ENCODE peak calls at places on chromosomes 7 and 10, in four cellular contexts. One of them, this sample, is unnamed.
A peak's percentile ranks its signal among the peaks of the same experiment; 100 is the strongest.

GRCh38 chr10:63064706-63065105 is 68.4 kb upstream of the NRBF2 start:
- DNase-seq in esophagus muscularis mucosa: no peak
- DNase-seq in mesothelial cell of epicardium: no peak
- DNase-seq in GM13976: no peak
- DNase-seq in this sample: no peak

GRCh38 chr7:91266067-91266930 is 2.1 kb downstream of the FZD1 start:
- DNase-seq in GM13976: peak; percentile 8
- DNase-seq in esophagus muscularis mucosa: no peak
- DNase-seq in mesothelial cell of epicardium: no peak
- DNase-seq in this sample: no peak

GRCh38 chr10:67173787-67174186 is 248.0 kb downstream of the LRRTM3 start:
- DNase-seq in esophagus muscularis mucosa: no peak
- DNase-seq in mesothelial cell of epicardium: no peak
- DNase-seq in GM13976: no peak
- DNase-seq in this sample: no peak

GRCh38 chr10:48411510-48411909 is 105.0 kb downstream of the MAPK8 start:
- DNase-seq in mesothelial cell of epicardium: no peak
- DNase-seq in GM13976: no peak
- DNase-seq in esophagus muscularis mucosa: no peak
- DNase-seq in this sample: no peak

GRCh38 chr7:46881507-46882127 is 700.3 kb downstream of the TNS3 start:
- DNase-seq in mesothelial cell of epicardium: no peak
- DNase-seq in esophagus muscularis mucosa: peak; percentile 82
- DNase-seq in GM13976: no peak
- DNase-seq in this sample: no peak

GRCh38 chr10:89427629-89428028 is 13.3 kb downstream of the IFIT5 start:
- DNase-seq in GM13976: no peak
- DNase-seq in mesothelial cell of epicardium: no peak
- DNase-seq in esophagus muscularis mucosa: no peak
- DNase-seq in this sample: peak; percentile 48

GRCh38 chr10:84135836-84136235 is 3.5 kb upstream of the GHITM start:
- DNase-seq in mesothelial cell of epicardium: no peak
- DNase-seq in esophagus muscularis mucosa: no peak
- DNase-seq in GM13976: no peak
- DNase-seq in this sample: no peak

GRCh38 chr7:92699560-92699959 is 109.4 kb upstream of the FAM133B start:
- DNase-seq in mesothelial cell of epicardium: no peak
- DNase-seq in esophagus muscularis mucosa: no peak
- DNase-seq in GM13976: no peak
- DNase-seq in this sample: no peak

GRCh38 chr10:129938460-129938859 is 25.6 kb downstream of the EBF3 start:
- DNase-seq in mesothelial cell of epicardium: no peak
- DNase-seq in GM13976: no peak
- DNase-seq in esophagus muscularis mucosa: no peak
- DNase-seq in this sample: no peak

GRCh38 chr7:4610768-4611467 is 71.2 kb upstream of the FOXK1 start:
- DNase-seq in mesothelial cell of epicardium: no peak
- DNase-seq in GM13976: peak; percentile 78
- DNase-seq in esophagus muscularis mucosa: no peak
- DNase-seq in this sample: no peak

GRCh38 chr7:101919363-101920115 is 102.1 kb downstream of the CUX1 start:
- DNase-seq in esophagus muscularis mucosa: no peak
- DNase-seq in GM13976: no peak
- DNase-seq in mesothelial cell of epicardium: no peak
- DNase-seq in this sample: no peak

GRCh38 chr10:79928028-79928583 is 20.8 kb downstream of the SFTPD start:
- DNase-seq in esophagus muscularis mucosa: peak; percentile 68
- DNase-seq in mesothelial cell of epicardium: no peak
- DNase-seq in GM13976: no peak
- DNase-seq in this sample: no peak

GRCh38 chr7:4774804-4775280 is 581 bp upstream of the AP5Z1 start:
- DNase-seq in mesothelial cell of epicardium: no peak
- DNase-seq in GM13976: peak; percentile 68
- DNase-seq in esophagus muscularis mucosa: no peak
- DNase-seq in this sample: peak; percentile 16

GRCh38 chr10:44209806-44210205 is 175.1 kb downstream of the CXCL12 start:
- DNase-seq in mesothelial cell of epicardium: no peak
- DNase-seq in esophagus muscularis mucosa: no peak
- DNase-seq in GM13976: no peak
- DNase-seq in this sample: no peak

GRCh38 chr7:63087575-63088190 is 911.0 kb upstream of the ZNF722 start:
- DNase-seq in esophagus muscularis mucosa: no peak
- DNase-seq in GM13976: no peak
- DNase-seq in mesothelial cell of epicardium: no peak
- DNase-seq in this sample: no peak

GRCh38 chr7:63096141-63096540 is 902.5 kb upstream of the ZNF722 start:
- DNase-seq in mesothelial cell of epicardium: no peak
- DNase-seq in esophagus muscularis mucosa: peak; percentile 57
- DNase-seq in GM13976: no peak
- DNase-seq in this sample: no peak

GRCh38 chr7:63092951-63093350 is 905.7 kb upstream of the ZNF722 start:
- DNase-seq in mesothelial cell of epicardium: no peak
- DNase-seq in GM13976: no peak
- DNase-seq in esophagus muscularis mucosa: peak; percentile 64
- DNase-seq in this sample: no peak

DNA sequence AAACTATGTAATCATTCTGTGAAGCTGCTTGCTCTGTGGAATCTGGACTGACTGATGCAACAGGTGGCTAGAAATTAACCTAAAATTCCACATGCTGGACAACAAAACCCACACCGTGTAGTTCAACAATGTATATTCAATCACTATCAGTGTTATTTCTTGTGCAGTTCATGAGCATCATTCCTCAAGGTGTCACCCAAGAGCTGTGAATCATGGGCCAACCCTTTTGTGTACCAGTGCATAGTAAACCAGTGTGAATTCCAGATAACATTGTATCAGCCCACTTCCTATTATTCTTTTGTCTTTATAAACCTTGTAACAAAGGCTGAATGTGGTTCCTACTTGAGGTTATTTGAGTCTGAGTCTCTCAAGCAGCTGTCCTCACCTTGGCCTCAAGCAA is 905.2 kb upstream of the ZNF722 start:
- DNase-seq in GM13976: no peak
- DNase-seq in esophagus muscularis mucosa: peak; percentile 75
- DNase-seq in mesothelial cell of epicardium: no peak
- DNase-seq in this sample: no peak
- TF ChIP-seq CTCF in GM13976: no peak
- TF ChIP-seq CTCF in esophagus muscularis mucosa: no peak
- TF ChIP-seq CTCF in mesothelial cell of epicardium: no peak
- TF ChIP-seq CTCF in this sample: no peak

GRCh38 chr10:11895108-11895466 is 71.9 kb downstream of the PROSER2 start:
- DNase-seq in GM13976: no peak
- DNase-seq in esophagus muscularis mucosa: no peak
- DNase-seq in mesothelial cell of epicardium: no peak
- DNase-seq in this sample: no peak
- TF ChIP-seq CTCF in GM13976: no peak
- TF ChIP-seq CTCF in esophagus muscularis mucosa: no peak
- TF ChIP-seq CTCF in mesothelial cell of epicardium: no peak
- TF ChIP-seq CTCF in this sample: no peak

DNA sequence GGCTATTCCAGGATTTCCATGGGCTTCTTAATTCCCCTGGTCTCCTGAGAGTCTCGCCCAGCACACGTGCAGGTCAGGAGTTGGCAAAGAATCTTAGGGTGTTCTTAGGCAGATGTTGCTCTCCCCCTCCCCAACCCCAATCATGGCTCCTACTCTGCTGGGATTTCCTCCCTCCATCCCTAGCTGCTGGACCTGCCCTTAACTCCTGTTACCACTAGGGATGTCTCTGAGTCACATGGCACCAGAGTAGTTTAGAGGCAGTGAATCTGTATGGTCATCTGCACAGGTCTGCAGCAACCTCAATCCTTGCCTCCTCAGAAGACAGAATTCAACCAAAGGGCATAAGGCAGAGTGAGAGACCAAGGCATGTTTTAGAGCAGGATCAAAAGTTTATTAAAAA is 51.8 kb upstream of the CHST3 start:
- DNase-seq in GM13976: no peak
- DNase-seq in mesothelial cell of epicardium: no peak
- DNase-seq in esophagus muscularis mucosa: no peak
- DNase-seq in this sample: no peak
- TF ChIP-seq CTCF in GM13976: no peak
- TF ChIP-seq CTCF in mesothelial cell of epicardium: no peak
- TF ChIP-seq CTCF in esophagus muscularis mucosa: no peak
- TF ChIP-seq CTCF in this sample: peak; percentile 17

DNA sequence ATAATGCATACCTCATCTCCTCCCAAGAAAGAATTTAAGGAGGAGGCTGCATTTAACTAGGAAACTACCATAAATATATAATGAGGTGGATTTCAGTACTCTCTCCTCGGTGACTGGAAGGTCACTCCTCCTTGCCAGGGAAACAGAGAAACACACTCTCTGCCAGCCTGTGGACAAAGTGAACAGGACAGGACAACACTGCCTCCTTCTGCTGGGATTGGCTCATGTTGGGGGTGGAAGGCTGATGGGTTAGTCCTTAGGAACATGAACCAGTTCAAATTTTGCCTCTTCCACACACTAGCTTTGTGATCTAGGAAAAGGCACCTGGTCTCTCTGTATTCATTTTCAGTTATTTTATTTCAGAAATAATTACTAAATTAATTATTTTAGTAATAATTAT is 50.6 kb upstream of the STEAP4 start:
- DNase-seq in mesothelial cell of epicardium: no peak
- DNase-seq in esophagus muscularis mucosa: no peak
- DNase-seq in GM13976: no peak
- DNase-seq in this sample: no peak
- TF ChIP-seq CTCF in mesothelial cell of epicardium: no peak
- TF ChIP-seq CTCF in esophagus muscularis mucosa: no peak
- TF ChIP-seq CTCF in GM13976: peak; percentile 12
- TF ChIP-seq CTCF in this sample: no peak

DNA sequence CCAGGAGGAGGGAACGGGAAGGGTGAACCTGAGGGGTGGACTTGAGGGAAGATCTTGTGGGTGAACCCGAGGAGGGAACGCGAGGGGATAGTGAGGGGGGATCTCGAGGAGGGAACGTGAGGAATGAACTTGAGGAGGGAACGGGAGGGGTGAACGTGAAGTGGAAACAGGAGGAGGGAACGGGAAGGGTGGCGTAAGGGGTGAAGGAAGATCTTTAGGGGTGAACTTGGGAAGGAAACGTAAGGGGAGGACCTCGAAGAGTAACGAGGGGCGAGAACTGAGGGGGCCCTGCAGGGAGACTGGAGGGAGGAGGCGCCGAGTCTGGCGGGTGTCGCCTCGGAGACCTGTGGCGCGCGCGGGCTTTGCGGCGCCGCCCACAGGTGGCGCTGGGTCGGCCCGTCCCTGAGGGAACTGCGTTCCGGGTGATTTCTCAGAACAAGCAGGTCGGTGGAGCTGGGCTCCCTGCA is 677 bp downstream of the MYO3A start:
- DNase-seq in mesothelial cell of epicardium: peak; percentile 42
- DNase-seq in GM13976: peak; percentile 43
- DNase-seq in esophagus muscularis mucosa: no peak
- DNase-seq in this sample: no peak
- TF ChIP-seq CTCF in mesothelial cell of epicardium: peak; percentile 31
- TF ChIP-seq CTCF in GM13976: peak; percentile 32
- TF ChIP-seq CTCF in esophagus muscularis mucosa: no peak
- TF ChIP-seq CTCF in this sample: no peak